ENCODE peak calls at places on chromosome 9, in nine cellular contexts. D is gastrocnemius medialis, J is body of pancreas, C is WTC11, O is heart left ventricle, M is astrocyte of the spinal cord, Z is stomach, W is PC-3, F is colonic mucosa. L is an unnamed sample.

GRCh38 chr9:137960496-137960895 is 82.9 kb downstream of the CACNA1B start:
- DNase-seq in D (no peak), J (no peak), C (peak; percentile 72), O (peak; percentile 21), M (no peak), Z (peak; percentile 23), W (no peak), F (no peak), L (no peak)

GRCh38 chr9:87389936-87390335 is 107.7 kb upstream of the DAPK1 start:
- DNase-seq in D (no peak), J (no peak), C (no peak), O (no peak), M (no peak), Z (no peak), W (no peak), F (no peak), L (no peak)

GRCh38 chr9:135244751-135245221 is 157.3 kb downstream of the OLFM1 start:
- DNase-seq in D (no peak), J (peak; percentile 69), C (no peak), O (peak; percentile 69), M (no peak), Z (peak; percentile 84), W (no peak), F (no peak), L (no peak)

GRCh38 chr9:129702563-129702962 is 37.1 kb downstream of the PRRX2 start:
- DNase-seq in D (no peak), J (peak; percentile 8), C (no peak), O (no peak), M (no peak), Z (peak; percentile 42), W (peak; percentile 26), F (peak; percentile 91), L (peak; percentile 41)

GRCh38 chr9:118091221-118091620 is 387.0 kb downstream of the TLR4 start:
- DNase-seq in D (no peak), J (no peak), C (no peak), O (no peak), M (no peak), Z (no peak), W (no peak), F (no peak), L (no peak)

GRCh38 chr9:98280574-98280973 is 25.1 kb upstream of the TBC1D2 start:
- DNase-seq in D (no peak), J (no peak), C (no peak), O (no peak), M (no peak), Z (no peak), W (no peak), F (no peak), L (no peak)

GRCh38 chr9:128551652-128552152 is 685 bp upstream of the SPTAN1 start:
- DNase-seq in D (no peak), J (no peak), C (no peak), O (no peak), M (no peak), Z (no peak), W (peak; percentile 73), F (no peak), L (no peak)

GRCh38 chr9:110076894-110077725 is 130.8 kb downstream of the C9orf152 start:
- DNase-seq in D (no peak), J (no peak), C (no peak), O (no peak), M (peak; percentile 74), Z (no peak), W (peak; percentile 55), F (no peak), L (no peak)

GRCh38 chr9:136103651-136104487 is 8.8 kb upstream of the NACC2 start:
- DNase-seq in D (no peak), J (no peak), C (peak; percentile 62), O (no peak), M (no peak), Z (peak; percentile 37), W (no peak), F (peak; percentile 54), L (no peak)

GRCh38 chr9:127020526-127021078 is 101.8 kb downstream of the ANGPTL2 start:
- DNase-seq in D (no peak), J (no peak), C (no peak), O (no peak), M (no peak), Z (no peak), W (no peak), F (no peak), L (no peak)

GRCh38 chr9:73667749-73668148 is 516.1 kb downstream of the ANXA1 start:
- DNase-seq in D (no peak), J (no peak), C (no peak), O (no peak), M (no peak), Z (no peak), W (peak; percentile 30), F (no peak), L (no peak)

GRCh38 chr9:129174102-129174723 is 3.8 kb downstream of the IER5L start:
- DNase-seq in D (peak; percentile 74), J (peak; percentile 92), C (peak; percentile 89), O (peak; percentile 94), M (peak; percentile 93), Z (peak; percentile 94), W (peak; percentile 86), F (peak; percentile 95), L (peak; percentile 91)

GRCh38 chr9:106697390-106697789 is 165.6 kb upstream of the ZNF462 start:
- DNase-seq in D (no peak), J (no peak), C (no peak), O (no peak), M (no peak), Z (no peak), W (no peak), F (no peak), L (no peak)

DNA sequence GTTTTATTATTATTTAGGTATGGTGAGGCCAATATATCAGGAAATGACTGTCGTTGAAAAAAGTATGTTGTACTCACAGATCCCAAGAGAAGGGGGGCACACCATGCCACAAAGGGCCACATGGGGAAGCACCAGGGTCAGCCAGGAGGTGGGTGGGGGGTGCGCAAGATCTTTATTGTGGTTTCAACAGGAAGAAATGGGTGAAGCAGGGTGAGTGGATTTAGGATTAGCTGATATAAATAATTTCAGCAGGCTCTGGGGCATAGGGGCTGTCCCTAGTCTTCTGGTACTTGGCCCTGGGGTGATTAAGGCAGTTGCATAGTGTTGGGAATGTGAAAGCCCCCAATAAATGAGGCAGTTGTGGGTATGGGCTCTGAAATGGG is 8.6 kb downstream of the PDCD1LG2 start:
- DNase-seq in D (no peak), J (no peak), C (no peak), O (no peak), M (no peak), Z (no peak), W (no peak), F (no peak), L (no peak)
- TF ChIP-seq CTCF in D (no peak), J (no peak), C (no peak), O (no peak), M (no peak), Z (no peak), W (no peak), F (no peak), L (no peak)

GRCh38 chr9:16157216-16157615 is 604.4 kb downstream of the CCDC171 start:
- DNase-seq in D (no peak), J (no peak), C (no peak), O (no peak), M (no peak), Z (no peak), W (no peak), F (no peak), L (no peak)

GRCh38 chr9:16153221-16153620 is 600.4 kb downstream of the CCDC171 start:
- DNase-seq in D (no peak), J (no peak), C (no peak), O (no peak), M (no peak), Z (no peak), W (no peak), F (no peak), L (no peak)

GRCh38 chr9:16155878-16156277 is 603.0 kb downstream of the CCDC171 start:
- DNase-seq in D (no peak), J (no peak), C (no peak), O (no peak), M (no peak), Z (no peak), W (no peak), F (no peak), L (no peak)

GRCh38 chr9:16152276-16153065 is 599.6 kb downstream of the CCDC171 start:
- DNase-seq in D (no peak), J (no peak), C (no peak), O (no peak), M (no peak), Z (no peak), W (no peak), F (no peak), L (no peak)

DNA sequence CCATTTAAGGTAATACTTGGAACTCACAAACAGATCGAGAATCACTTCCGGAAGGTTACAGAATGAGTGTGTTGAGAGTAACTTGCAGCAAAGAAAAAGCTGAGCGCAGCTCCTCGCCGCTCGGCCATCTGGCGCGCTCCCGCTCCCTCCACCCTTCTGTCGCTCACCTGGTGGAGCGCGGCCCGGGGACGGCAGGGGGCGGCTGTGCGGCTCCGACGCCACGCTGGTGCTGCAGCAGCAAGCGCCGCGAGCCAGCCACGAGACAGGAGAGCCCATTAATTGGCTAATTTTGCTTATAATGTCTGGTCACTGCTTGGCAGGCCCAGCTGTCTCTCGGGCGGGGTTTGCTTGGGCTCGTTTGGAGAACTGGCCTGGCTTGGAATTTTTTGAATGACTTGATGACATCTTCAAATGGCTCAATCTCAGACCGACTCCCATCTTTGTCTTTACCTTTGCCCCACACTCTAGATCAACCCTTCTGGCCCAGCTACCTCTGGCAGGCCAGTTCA is 601.8 kb downstream of the CCDC171 start:
- DNase-seq in D (no peak), J (peak; percentile 43), C (peak; percentile 79), O (peak; percentile 51), M (no peak), Z (peak; percentile 32), W (peak; percentile 20), F (peak; percentile 49), L (no peak)
- TF ChIP-seq CTCF in D (no peak), J (peak; percentile 48), C (peak; percentile 25), O (no peak), M (peak; percentile 44), Z (no peak), W (peak; percentile 21), F (no peak), L (no peak)

DNA sequence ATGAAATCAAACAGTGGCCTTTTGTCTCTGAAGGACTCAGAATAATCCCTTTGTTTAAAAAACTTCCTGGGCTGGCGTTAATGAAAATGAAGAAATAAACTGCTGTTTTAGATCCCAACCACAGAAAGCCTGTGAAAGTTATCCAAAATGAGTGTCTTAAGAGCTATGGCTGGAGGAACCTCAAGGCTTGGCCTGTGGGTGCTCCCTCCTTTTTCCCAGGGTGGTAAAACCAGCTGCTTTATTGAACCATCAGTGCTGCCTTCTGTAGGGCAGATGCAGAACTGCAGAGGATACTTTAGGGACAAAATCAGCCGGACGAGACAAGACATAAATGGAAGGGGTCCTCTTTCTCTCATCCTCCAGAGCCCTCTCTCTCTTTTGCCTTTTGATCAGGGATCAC is 100.9 kb downstream of the SMARCA2 start:
- DNase-seq in D (no peak), J (no peak), C (peak; percentile 55), O (no peak), M (no peak), Z (no peak), W (peak; percentile 40), F (no peak), L (no peak)
- TF ChIP-seq CTCF in D (no peak), J (peak; percentile 35), C (peak; percentile 70), O (peak; percentile 26), M (peak; percentile 56), Z (no peak), W (peak; percentile 57), F (no peak), L (no peak)

GRCh38 chr9:5425006-5425628 is 12.6 kb downstream of the PLGRKT start:
- DNase-seq in D (no peak), J (no peak), C (no peak), O (no peak), M (peak; percentile 37), Z (no peak), W (peak; percentile 63), F (no peak), L (no peak)
- TF ChIP-seq CTCF in D (no peak), J (peak; percentile 29), C (peak; percentile 58), O (peak; percentile 33), M (peak; percentile 17), Z (no peak), W (peak; percentile 71), F (peak; percentile 38), L (no peak)

L was measured in omental fat pad.